ENCODE peak calls at places on chromosomes 2 and 18, in ten cellular contexts. E, S, K, Z, N, U, X, C, H and V are unnamed samples.

GRCh38 chr2:148568597-148568996 is 76.0 kb upstream of the EPC2 start:
- DNase-seq in E (no peak), S (no peak), K (no peak), Z (no peak), N (no peak), U (no peak), X (no peak), C (no peak), H (no peak), V (no peak)

GRCh38 chr2:240429341-240429871 is 6.1 kb upstream of the GPC1 start:
- DNase-seq in E (peak), S (no peak), K (no peak), Z (no peak), N (no peak), U (no peak), X (no peak), C (no peak), H (peak), V (no peak)

GRCh38 chr2:13308989-13309388 is 592.3 kb downstream of the TRIB2 start:
- DNase-seq in E (no peak), S (no peak), K (no peak), Z (peak), N (no peak), U (no peak), X (no peak), C (no peak), H (no peak), V (no peak)

GRCh38 chr2:237701033-237701858 is 73.9 kb downstream of the LRRFIP1 start:
- DNase-seq in E (peak), S (no peak), K (no peak), Z (no peak), N (no peak), U (peak), X (no peak), C (no peak), H (no peak), V (no peak)

GRCh38 chr2:106561356-106561755 is 74.2 kb downstream of the CD8B2 start:
- DNase-seq in E (no peak), S (no peak), K (no peak), Z (no peak), N (no peak), U (no peak), X (peak), C (no peak), H (no peak), V (no peak)

GRCh38 chr18:49021076-49021432 is 70.3 kb upstream of the SMAD7 start:
- DNase-seq in E (peak), S (no peak), K (no peak), Z (no peak), N (peak), U (no peak), X (no peak), C (no peak), H (no peak), V (no peak)

GRCh38 chr2:240051697-240052096 is 1.6 kb downstream of the OR6B3 start:
- DNase-seq in E (no peak), S (no peak), K (no peak), Z (no peak), N (no peak), U (no peak), X (no peak), C (no peak), H (no peak), V (no peak)

GRCh38 chr2:37644191-37644590 is 27.3 kb downstream of the CDC42EP3 start:
- DNase-seq in E (no peak), S (no peak), K (no peak), Z (no peak), N (no peak), U (no peak), X (no peak), C (no peak), H (no peak), V (no peak)

GRCh38 chr2:236988690-236989639 is 96.7 kb upstream of the COPS8 start:
- DNase-seq in E (peak), S (no peak), K (peak), Z (peak), N (no peak), U (no peak), X (peak), C (no peak), H (no peak), V (no peak)

GRCh38 chr2:84022810-84023431 is 436.2 kb downstream of the SUCLG1 start:
- DNase-seq in E (no peak), S (peak), K (peak), Z (peak), N (no peak), U (peak), X (no peak), C (no peak), H (no peak), V (peak)

GRCh38 chr2:35168351-35168750 is 1187.2 kb upstream of the CRIM1 start:
- DNase-seq in E (no peak), S (no peak), K (no peak), Z (peak), N (no peak), U (peak), X (no peak), C (no peak), H (no peak), V (no peak)

GRCh38 chr2:44922776-44923175 is 18.7 kb upstream of the SIX3 start:
- DNase-seq in E (no peak), S (no peak), K (no peak), Z (no peak), N (no peak), U (no peak), X (no peak), C (no peak), H (no peak), V (no peak)

GRCh38 chr18:9095297-9096012 is 7.0 kb upstream of the NDUFV2 start:
- DNase-seq in E (no peak), S (peak), K (peak), Z (no peak), N (no peak), U (no peak), X (no peak), C (no peak), H (no peak), V (no peak)

GRCh38 chr2:20025065-20025786 is 12.8 kb upstream of the MATN3 start:
- DNase-seq in E (no peak), S (no peak), K (peak), Z (no peak), N (no peak), U (no peak), X (no peak), C (no peak), H (no peak), V (no peak)

GRCh38 chr2:216426938-216427337 is 14.7 kb downstream of the SMARCAL1 start:
- DNase-seq in E (no peak), S (no peak), K (peak), Z (peak), N (no peak), U (no peak), X (no peak), C (no peak), H (no peak), V (no peak)

GRCh38 chr2:54048117-54048785 is 67.2 kb upstream of the ACYP2 start:
- DNase-seq in E (no peak), S (peak), K (peak), Z (no peak), N (no peak), U (no peak), X (no peak), C (no peak), H (no peak), V (no peak)

GRCh38 chr2:72757177-72757775 is 68.6 kb downstream of the EXOC6B start:
- DNase-seq in E (no peak), S (no peak), K (no peak), Z (peak), N (no peak), U (peak), X (no peak), C (no peak), H (no peak), V (peak)

GRCh38 chr18:58649966-58650816 is 21.1 kb upstream of the MALT1 start:
- DNase-seq in E (no peak), S (peak), K (no peak), Z (no peak), N (no peak), U (no peak), X (no peak), C (no peak), H (no peak), V (no peak)

GRCh38 chr2:109225170-109225775 is 96.3 kb downstream of the SH3RF3 start:
- DNase-seq in E (no peak), S (peak), K (no peak), Z (no peak), N (no peak), U (no peak), X (no peak), C (no peak), H (no peak), V (no peak)

GRCh38 chr2:131201098-131201497 is 8.2 kb upstream of the POTEE start:
- DNase-seq in E (no peak), S (no peak), K (no peak), Z (no peak), N (no peak), U (no peak), X (no peak), C (no peak), H (no peak), V (no peak)

GRCh38 chr2:216634317-216635148 is 1.3 kb downstream of the IGFBP2 start:
- DNase-seq in E (no peak), S (no peak), K (peak), Z (no peak), N (no peak), U (no peak), X (no peak), C (no peak), H (no peak), V (no peak)

GRCh38 chr2:175732523-175732922 is 269.5 kb downstream of the LNPK start:
- DNase-seq in E (no peak), S (no peak), K (no peak), Z (no peak), N (no peak), U (no peak), X (no peak), C (no peak), H (no peak), V (no peak)

GRCh38 chr18:62713651-62714247 is 1.6 kb upstream of the PHLPP1 start:
- DNase-seq in E (no peak), S (peak), K (no peak), Z (no peak), N (no peak), U (peak), X (no peak), C (no peak), H (no peak), V (no peak)

GRCh38 chr2:96584017-96584416 is 47.5 kb downstream of the ARID5A start:
- DNase-seq in E (no peak), S (no peak), K (peak), Z (peak), N (no peak), U (no peak), X (no peak), C (no peak), H (no peak), V (no peak)

GRCh38 chr2:20145497-20146193 is 79.3 kb downstream of the SDC1 start:
- DNase-seq in E (no peak), S (peak), K (no peak), Z (peak), N (no peak), U (peak), X (no peak), C (no peak), H (no peak), V (no peak)

GRCh38 chr2:23208339-23208738 is 176.6 kb upstream of the KLHL29 start:
- DNase-seq in E (no peak), S (no peak), K (no peak), Z (no peak), N (no peak), U (no peak), X (no peak), C (no peak), H (no peak), V (no peak)

GRCh38 chr18:48680871-48681270 is 142.0 kb downstream of the CTIF start:
- DNase-seq in E (no peak), S (no peak), K (no peak), Z (no peak), N (no peak), U (no peak), X (peak), C (no peak), H (no peak), V (peak)

GRCh38 chr2:120104002-120104467 is 91.2 kb downstream of the EPB41L5 start:
- DNase-seq in E (no peak), S (no peak), K (peak), Z (peak), N (no peak), U (no peak), X (no peak), C (peak), H (no peak), V (no peak)

GRCh38 chr2:45992021-45992745 is 305.0 kb upstream of the EPAS1 start:
- DNase-seq in E (peak), S (no peak), K (peak), Z (peak), N (no peak), U (no peak), X (no peak), C (peak), H (no peak), V (no peak)

GRCh38 chr18:33277431-33277830 is 163.1 kb downstream of the CCDC178 start:
- DNase-seq in E (no peak), S (no peak), K (no peak), Z (no peak), N (no peak), U (no peak), X (no peak), C (no peak), H (no peak), V (no peak)

GRCh38 chr18:657311-657997 is at the start of gene TYMS:
- DNase-seq in E (peak), S (peak), K (peak), Z (peak), N (peak), U (peak), X (peak), C (no peak), H (no peak), V (peak)
- TF ChIP-seq CTCF in E (no peak), S (no peak), K (no peak), Z (no peak), N (no peak), U (no peak), X (peak), C (no peak), H (no peak), V (no peak)

DNA sequence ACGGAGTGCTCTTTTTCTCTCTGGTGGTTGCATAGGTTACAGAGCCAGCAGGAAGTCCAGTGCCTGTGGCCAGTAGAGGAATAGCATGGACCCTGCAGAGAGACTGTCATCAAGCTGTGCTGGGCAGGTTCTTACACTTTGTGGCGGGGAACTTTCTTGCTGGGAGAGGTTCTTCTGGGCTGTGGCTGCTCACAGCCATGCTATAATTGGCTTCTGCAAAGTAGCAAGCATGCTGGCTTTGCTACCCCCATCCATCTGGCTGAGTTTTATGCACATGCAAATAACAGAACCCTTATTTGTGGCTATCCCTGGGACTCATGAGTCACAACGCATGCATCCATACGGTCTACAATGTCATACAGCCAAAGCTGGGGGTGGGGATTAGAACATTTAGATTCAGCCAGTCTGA is 68.9 kb downstream of the PLCL1 start:
- DNase-seq in E (no peak), S (no peak), K (peak), Z (peak), N (no peak), U (peak), X (no peak), C (no peak), H (no peak), V (no peak)
- TF ChIP-seq CTCF in E (no peak), S (no peak), K (no peak), Z (no peak), N (no peak), U (no peak), X (peak), C (no peak), H (no peak), V (no peak)

GRCh38 chr2:41283079-41283765 is 764.6 kb upstream of the PKDCC start:
- DNase-seq in E (no peak), S (no peak), K (peak), Z (no peak), N (no peak), U (peak), X (no peak), C (no peak), H (no peak), V (no peak)
- TF ChIP-seq CTCF in E (no peak), S (no peak), K (no peak), Z (no peak), N (no peak), U (peak), X (no peak), C (no peak), H (no peak), V (no peak)

DNA sequence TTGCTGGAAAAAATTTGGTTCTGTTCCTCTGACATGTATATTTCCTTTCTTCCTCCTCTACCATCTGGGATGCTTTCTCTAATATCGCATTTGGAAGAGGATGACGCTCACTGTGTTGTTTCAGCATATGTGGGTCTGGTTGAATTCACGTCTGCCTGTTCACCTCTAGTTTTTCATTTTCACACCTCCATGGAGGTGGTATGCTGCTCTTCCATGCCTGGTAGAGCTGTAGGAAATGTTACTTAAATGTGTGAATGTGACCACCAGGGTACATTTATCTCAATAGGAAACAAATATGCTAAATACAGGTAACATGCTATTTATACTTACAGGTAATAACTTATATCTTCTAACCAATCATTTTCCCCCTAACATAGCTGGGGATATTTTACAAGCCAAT is 44.5 kb downstream of the TSHZ1 start:
- DNase-seq in E (no peak), S (no peak), K (no peak), Z (no peak), N (no peak), U (no peak), X (no peak), C (no peak), H (no peak), V (no peak)
- TF ChIP-seq CTCF in E (no peak), S (no peak), K (no peak), Z (no peak), N (no peak), U (no peak), X (no peak), C (no peak), H (no peak), V (no peak)

DNA sequence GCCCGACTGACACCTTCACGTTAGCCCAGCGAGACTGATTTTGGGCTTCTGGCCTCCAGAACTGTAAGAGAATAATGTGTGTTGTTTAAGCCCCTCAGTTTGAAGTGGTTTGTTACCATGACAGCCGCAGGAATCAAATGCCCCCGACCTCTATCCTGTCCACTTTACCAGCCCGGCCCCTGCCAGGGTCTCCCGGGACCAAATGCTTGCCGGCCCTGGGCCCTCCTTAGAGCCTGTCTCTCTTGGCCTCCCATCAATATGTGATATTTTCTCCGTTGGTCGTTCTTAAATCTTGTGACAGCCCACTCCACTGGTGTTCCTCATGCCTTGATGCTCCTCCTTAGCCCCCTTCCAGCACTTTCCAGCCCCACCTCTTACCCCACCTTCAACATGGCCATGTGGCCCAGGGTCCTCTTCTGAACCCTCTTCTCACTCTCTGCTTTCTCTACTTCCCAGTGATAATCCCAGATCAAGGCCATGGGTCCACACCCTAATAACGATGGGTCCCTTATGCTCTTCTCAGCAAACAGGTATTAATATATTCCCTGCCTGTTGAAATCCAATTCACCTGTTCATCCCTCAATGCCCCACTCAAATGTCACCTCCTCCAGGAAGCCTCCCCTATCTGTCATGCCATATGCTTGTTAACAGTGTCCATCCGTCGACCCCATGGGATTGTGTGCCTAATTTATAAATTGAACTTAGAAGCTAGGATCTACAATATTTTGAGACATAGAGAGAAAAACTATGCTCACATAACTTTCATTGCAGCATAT is 192.8 kb downstream of the ZFP36L2 start:
- DNase-seq in E (peak), S (no peak), K (no peak), Z (no peak), N (no peak), U (no peak), X (no peak), C (no peak), H (no peak), V (no peak)
- TF ChIP-seq CTCF in E (no peak), S (no peak), K (no peak), Z (no peak), N (no peak), U (no peak), X (no peak), C (no peak), H (no peak), V (no peak)

GRCh38 chr2:27133905-27134780 is at the start of gene PREB:
- DNase-seq in E (peak), S (peak), K (peak), Z (peak), N (peak), U (peak), X (peak), C (peak), H (peak), V (peak)
- TF ChIP-seq CTCF in E (peak), S (peak), K (peak), Z (no peak), N (no peak), U (peak), X (no peak), C (peak), H (no peak), V (no peak)

DNA sequence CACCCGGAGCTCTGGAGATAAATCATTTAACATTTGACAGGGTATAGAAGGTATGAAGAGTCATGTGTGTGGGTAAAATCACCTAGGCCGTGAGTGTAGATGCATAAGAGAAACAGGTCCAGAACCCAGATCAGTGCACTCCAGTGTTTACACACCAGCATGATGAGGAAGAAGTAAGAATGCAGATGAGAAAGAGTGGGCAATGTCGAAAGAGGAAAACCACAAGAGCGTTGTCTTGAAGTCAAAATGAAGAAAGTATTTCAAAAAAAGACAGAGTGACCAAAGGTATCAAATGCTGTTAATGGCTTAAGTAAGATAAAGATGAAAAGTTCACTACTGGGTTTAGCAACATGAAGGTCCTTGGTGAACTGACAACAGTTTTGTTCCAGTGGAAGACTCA is 32.0 kb upstream of the PLB1 start:
- DNase-seq in E (no peak), S (no peak), K (no peak), Z (no peak), N (no peak), U (no peak), X (no peak), C (no peak), H (no peak), V (no peak)
- TF ChIP-seq CTCF in E (no peak), S (no peak), K (no peak), Z (no peak), N (no peak), U (no peak), X (no peak), C (no peak), H (no peak), V (no peak)